ENCODE peak calls at places on chromosomes 1 and 21, in ten cellular contexts. One of them, this sample, is unnamed.

GRCh38 chr1:40774266-40774998 is 9.2 kb upstream of the KCNQ4 start:
- DNase-seq in HuH-7.5: no peak
- DNase-seq in immature natural killer cell: peak; percentile 42
- DNase-seq in neural crest cell: peak; percentile 53
- DNase-seq in NCI-H1436: peak; percentile 51
- DNase-seq in stimulated activated CD4-positive, alpha-beta T cell treated with anti-CD3 and anti-CD28 coated beads, Interleukin-1b, Interleukin-23, amount 100 ng/mL, for 48 hours: peak; percentile 62
- DNase-seq in astrocyte of the spinal cord: peak; percentile 17
- DNase-seq in fibroblast of the conjunctiva: no peak
- DNase-seq in stimulated activated CD8-positive, alpha-beta memory T cell treated with anti-CD3 and anti-CD28 coated beads, Interleukin-15, amount 100 ng/mL, for 4 hours: peak; percentile 21
- DNase-seq in AG08395: no peak
- DNase-seq in this sample: peak; percentile 48

GRCh38 chr1:101460709-101461108 is 223.9 kb downstream of the S1PR1 start:
- DNase-seq in NCI-H1436: peak; percentile 26
- DNase-seq in HuH-7.5: no peak
- DNase-seq in neural crest cell: no peak
- DNase-seq in AG08395: no peak
- DNase-seq in fibroblast of the conjunctiva: no peak
- DNase-seq in stimulated activated CD8-positive, alpha-beta memory T cell treated with anti-CD3 and anti-CD28 coated beads, Interleukin-15, amount 100 ng/mL, for 4 hours: no peak
- DNase-seq in immature natural killer cell: no peak
- DNase-seq in stimulated activated CD4-positive, alpha-beta T cell treated with anti-CD3 and anti-CD28 coated beads, Interleukin-1b, Interleukin-23, amount 100 ng/mL, for 48 hours: no peak
- DNase-seq in astrocyte of the spinal cord: no peak
- DNase-seq in this sample: no peak

GRCh38 chr21:32386195-32386870 is 6.5 kb downstream of the URB1 start:
- DNase-seq in AG08395: no peak
- DNase-seq in HuH-7.5: no peak
- DNase-seq in astrocyte of the spinal cord: no peak
- DNase-seq in immature natural killer cell: no peak
- DNase-seq in stimulated activated CD4-positive, alpha-beta T cell treated with anti-CD3 and anti-CD28 coated beads, Interleukin-1b, Interleukin-23, amount 100 ng/mL, for 48 hours: no peak
- DNase-seq in NCI-H1436: no peak
- DNase-seq in stimulated activated CD8-positive, alpha-beta memory T cell treated with anti-CD3 and anti-CD28 coated beads, Interleukin-15, amount 100 ng/mL, for 4 hours: no peak
- DNase-seq in neural crest cell: no peak
- DNase-seq in fibroblast of the conjunctiva: no peak
- DNase-seq in this sample: no peak

GRCh38 chr1:43358121-43358745 is 548 bp upstream of the CDC20 start:
- DNase-seq in HuH-7.5: peak; percentile 47
- DNase-seq in immature natural killer cell: peak; percentile 10
- DNase-seq in neural crest cell: no peak
- DNase-seq in stimulated activated CD8-positive, alpha-beta memory T cell treated with anti-CD3 and anti-CD28 coated beads, Interleukin-15, amount 100 ng/mL, for 4 hours: no peak
- DNase-seq in fibroblast of the conjunctiva: no peak
- DNase-seq in AG08395: peak; percentile 24
- DNase-seq in NCI-H1436: peak; percentile 36
- DNase-seq in astrocyte of the spinal cord: peak; percentile 58
- DNase-seq in stimulated activated CD4-positive, alpha-beta T cell treated with anti-CD3 and anti-CD28 coated beads, Interleukin-1b, Interleukin-23, amount 100 ng/mL, for 48 hours: no peak
- DNase-seq in this sample: peak; percentile 64

GRCh38 chr1:66563094-66563800 is 29.3 kb downstream of the SGIP1 start:
- DNase-seq in HuH-7.5: no peak
- DNase-seq in neural crest cell: no peak
- DNase-seq in immature natural killer cell: no peak
- DNase-seq in astrocyte of the spinal cord: peak; percentile 91
- DNase-seq in fibroblast of the conjunctiva: peak; percentile 92
- DNase-seq in stimulated activated CD4-positive, alpha-beta T cell treated with anti-CD3 and anti-CD28 coated beads, Interleukin-1b, Interleukin-23, amount 100 ng/mL, for 48 hours: no peak
- DNase-seq in AG08395: peak; percentile 90
- DNase-seq in stimulated activated CD8-positive, alpha-beta memory T cell treated with anti-CD3 and anti-CD28 coated beads, Interleukin-15, amount 100 ng/mL, for 4 hours: no peak
- DNase-seq in NCI-H1436: no peak
- DNase-seq in this sample: peak; percentile 89

GRCh38 chr1:25616080-25616931 is at the start of gene MAN1C1:
- DNase-seq in neural crest cell: peak; percentile 90
- DNase-seq in AG08395: peak; percentile 99
- DNase-seq in fibroblast of the conjunctiva: peak; percentile 57
- DNase-seq in NCI-H1436: peak; percentile 80
- DNase-seq in immature natural killer cell: peak; percentile 88
- DNase-seq in stimulated activated CD4-positive, alpha-beta T cell treated with anti-CD3 and anti-CD28 coated beads, Interleukin-1b, Interleukin-23, amount 100 ng/mL, for 48 hours: peak; percentile 61
- DNase-seq in stimulated activated CD8-positive, alpha-beta memory T cell treated with anti-CD3 and anti-CD28 coated beads, Interleukin-15, amount 100 ng/mL, for 4 hours: peak; percentile 62
- DNase-seq in astrocyte of the spinal cord: peak; percentile 62
- DNase-seq in HuH-7.5: peak; percentile 93
- DNase-seq in this sample: peak; percentile 94

GRCh38 chr1:55059302-55060132 is 20.2 kb downstream of the PCSK9 start:
- DNase-seq in HuH-7.5: no peak
- DNase-seq in immature natural killer cell: no peak
- DNase-seq in neural crest cell: no peak
- DNase-seq in stimulated activated CD8-positive, alpha-beta memory T cell treated with anti-CD3 and anti-CD28 coated beads, Interleukin-15, amount 100 ng/mL, for 4 hours: no peak
- DNase-seq in AG08395: no peak
- DNase-seq in astrocyte of the spinal cord: no peak
- DNase-seq in NCI-H1436: no peak
- DNase-seq in stimulated activated CD4-positive, alpha-beta T cell treated with anti-CD3 and anti-CD28 coated beads, Interleukin-1b, Interleukin-23, amount 100 ng/mL, for 48 hours: no peak
- DNase-seq in fibroblast of the conjunctiva: no peak
- DNase-seq in this sample: no peak

GRCh38 chr1:162197615-162198497 is 128.4 kb downstream of the NOS1AP start:
- DNase-seq in neural crest cell: no peak
- DNase-seq in NCI-H1436: no peak
- DNase-seq in immature natural killer cell: no peak
- DNase-seq in stimulated activated CD4-positive, alpha-beta T cell treated with anti-CD3 and anti-CD28 coated beads, Interleukin-1b, Interleukin-23, amount 100 ng/mL, for 48 hours: no peak
- DNase-seq in stimulated activated CD8-positive, alpha-beta memory T cell treated with anti-CD3 and anti-CD28 coated beads, Interleukin-15, amount 100 ng/mL, for 4 hours: no peak
- DNase-seq in AG08395: no peak
- DNase-seq in fibroblast of the conjunctiva: no peak
- DNase-seq in astrocyte of the spinal cord: no peak
- DNase-seq in HuH-7.5: no peak
- DNase-seq in this sample: no peak

GRCh38 chr1:60126733-60127132 is 53.2 kb upstream of the C1orf87 start:
- DNase-seq in stimulated activated CD8-positive, alpha-beta memory T cell treated with anti-CD3 and anti-CD28 coated beads, Interleukin-15, amount 100 ng/mL, for 4 hours: no peak
- DNase-seq in HuH-7.5: no peak
- DNase-seq in stimulated activated CD4-positive, alpha-beta T cell treated with anti-CD3 and anti-CD28 coated beads, Interleukin-1b, Interleukin-23, amount 100 ng/mL, for 48 hours: no peak
- DNase-seq in immature natural killer cell: no peak
- DNase-seq in astrocyte of the spinal cord: no peak
- DNase-seq in fibroblast of the conjunctiva: no peak
- DNase-seq in neural crest cell: no peak
- DNase-seq in NCI-H1436: no peak
- DNase-seq in AG08395: no peak
- DNase-seq in this sample: no peak

GRCh38 chr1:187465441-187465840 is 636.7 kb downstream of the PLA2G4A start:
- DNase-seq in stimulated activated CD4-positive, alpha-beta T cell treated with anti-CD3 and anti-CD28 coated beads, Interleukin-1b, Interleukin-23, amount 100 ng/mL, for 48 hours: no peak
- DNase-seq in immature natural killer cell: no peak
- DNase-seq in astrocyte of the spinal cord: no peak
- DNase-seq in HuH-7.5: no peak
- DNase-seq in stimulated activated CD8-positive, alpha-beta memory T cell treated with anti-CD3 and anti-CD28 coated beads, Interleukin-15, amount 100 ng/mL, for 4 hours: no peak
- DNase-seq in neural crest cell: no peak
- DNase-seq in NCI-H1436: no peak
- DNase-seq in fibroblast of the conjunctiva: no peak
- DNase-seq in AG08395: no peak
- DNase-seq in this sample: no peak

GRCh38 chr1:7589080-7589735 is 181.9 kb upstream of the VAMP3 start:
- DNase-seq in stimulated activated CD8-positive, alpha-beta memory T cell treated with anti-CD3 and anti-CD28 coated beads, Interleukin-15, amount 100 ng/mL, for 4 hours: no peak
- DNase-seq in neural crest cell: no peak
- DNase-seq in stimulated activated CD4-positive, alpha-beta T cell treated with anti-CD3 and anti-CD28 coated beads, Interleukin-1b, Interleukin-23, amount 100 ng/mL, for 48 hours: no peak
- DNase-seq in immature natural killer cell: no peak
- DNase-seq in HuH-7.5: no peak
- DNase-seq in AG08395: no peak
- DNase-seq in NCI-H1436: no peak
- DNase-seq in astrocyte of the spinal cord: no peak
- DNase-seq in fibroblast of the conjunctiva: no peak
- DNase-seq in this sample: no peak

GRCh38 chr1:88683848-88684481 is at the start of gene PKN2:
- DNase-seq in NCI-H1436: peak; percentile 98
- DNase-seq in immature natural killer cell: peak; percentile 97
- DNase-seq in HuH-7.5: peak; percentile 64
- DNase-seq in fibroblast of the conjunctiva: peak; percentile 97
- DNase-seq in stimulated activated CD8-positive, alpha-beta memory T cell treated with anti-CD3 and anti-CD28 coated beads, Interleukin-15, amount 100 ng/mL, for 4 hours: peak; percentile 96
- DNase-seq in neural crest cell: peak; percentile 91
- DNase-seq in AG08395: peak; percentile 97
- DNase-seq in astrocyte of the spinal cord: peak; percentile 99
- DNase-seq in stimulated activated CD4-positive, alpha-beta T cell treated with anti-CD3 and anti-CD28 coated beads, Interleukin-1b, Interleukin-23, amount 100 ng/mL, for 48 hours: peak; percentile 97
- DNase-seq in this sample: peak; percentile 100

GRCh38 chr1:235628316-235629006 is 21.1 kb downstream of the GNG4 start:
- DNase-seq in stimulated activated CD4-positive, alpha-beta T cell treated with anti-CD3 and anti-CD28 coated beads, Interleukin-1b, Interleukin-23, amount 100 ng/mL, for 48 hours: no peak
- DNase-seq in neural crest cell: no peak
- DNase-seq in stimulated activated CD8-positive, alpha-beta memory T cell treated with anti-CD3 and anti-CD28 coated beads, Interleukin-15, amount 100 ng/mL, for 4 hours: no peak
- DNase-seq in astrocyte of the spinal cord: no peak
- DNase-seq in fibroblast of the conjunctiva: no peak
- DNase-seq in HuH-7.5: no peak
- DNase-seq in NCI-H1436: no peak
- DNase-seq in AG08395: no peak
- DNase-seq in immature natural killer cell: no peak
- DNase-seq in this sample: no peak

GRCh38 chr1:167171286-167171929 is 49.3 kb upstream of the POU2F1 start:
- DNase-seq in fibroblast of the conjunctiva: no peak
- DNase-seq in immature natural killer cell: no peak
- DNase-seq in NCI-H1436: no peak
- DNase-seq in HuH-7.5: no peak
- DNase-seq in neural crest cell: no peak
- DNase-seq in stimulated activated CD4-positive, alpha-beta T cell treated with anti-CD3 and anti-CD28 coated beads, Interleukin-1b, Interleukin-23, amount 100 ng/mL, for 48 hours: no peak
- DNase-seq in stimulated activated CD8-positive, alpha-beta memory T cell treated with anti-CD3 and anti-CD28 coated beads, Interleukin-15, amount 100 ng/mL, for 4 hours: no peak
- DNase-seq in astrocyte of the spinal cord: peak; percentile 55
- DNase-seq in AG08395: no peak
- DNase-seq in this sample: peak; percentile 69

GRCh38 chr1:21293537-21294265 is 3.4 kb upstream of the ECE1 start:
- DNase-seq in astrocyte of the spinal cord: no peak
- DNase-seq in AG08395: no peak
- DNase-seq in fibroblast of the conjunctiva: no peak
- DNase-seq in immature natural killer cell: peak; percentile 42
- DNase-seq in stimulated activated CD8-positive, alpha-beta memory T cell treated with anti-CD3 and anti-CD28 coated beads, Interleukin-15, amount 100 ng/mL, for 4 hours: peak; percentile 37
- DNase-seq in NCI-H1436: no peak
- DNase-seq in HuH-7.5: no peak
- DNase-seq in neural crest cell: no peak
- DNase-seq in stimulated activated CD4-positive, alpha-beta T cell treated with anti-CD3 and anti-CD28 coated beads, Interleukin-1b, Interleukin-23, amount 100 ng/mL, for 48 hours: peak; percentile 93
- DNase-seq in this sample: no peak

GRCh38 chr1:227372662-227373061 is 54.4 kb upstream of the CDC42BPA start:
- DNase-seq in neural crest cell: no peak
- DNase-seq in stimulated activated CD4-positive, alpha-beta T cell treated with anti-CD3 and anti-CD28 coated beads, Interleukin-1b, Interleukin-23, amount 100 ng/mL, for 48 hours: no peak
- DNase-seq in immature natural killer cell: no peak
- DNase-seq in NCI-H1436: peak; percentile 47
- DNase-seq in AG08395: peak; percentile 20
- DNase-seq in stimulated activated CD8-positive, alpha-beta memory T cell treated with anti-CD3 and anti-CD28 coated beads, Interleukin-15, amount 100 ng/mL, for 4 hours: no peak
- DNase-seq in fibroblast of the conjunctiva: peak; percentile 58
- DNase-seq in HuH-7.5: no peak
- DNase-seq in astrocyte of the spinal cord: peak; percentile 72
- DNase-seq in this sample: peak; percentile 68

This sample was measured in astrocyte of the hippocampus.